ENCODE peak calls at places on chromosomes 6 and 20, in seven cellular contexts. One of them, this sample, is unnamed.

GRCh38 chr20:25497586-25498279 is 87.6 kb downstream of the NINL start:
- DNase-seq in DND-41: no peak
- DNase-seq in body of pancreas: no peak
- DNase-seq in heart left ventricle: no peak
- DNase-seq in OCI-LY7: no peak
- DNase-seq in fibroblast of pulmonary artery: no peak
- DNase-seq in SK-N-SH: no peak
- DNase-seq in this sample: no peak

GRCh38 chr6:110116258-110116657 is 63.2 kb downstream of the WASF1 start:
- DNase-seq in DND-41: no peak
- DNase-seq in SK-N-SH: no peak
- DNase-seq in fibroblast of pulmonary artery: no peak
- DNase-seq in heart left ventricle: no peak
- DNase-seq in OCI-LY7: no peak
- DNase-seq in body of pancreas: no peak
- DNase-seq in this sample: no peak

GRCh38 chr6:30881392-30881986 is 2.8 kb upstream of the DDR1 start:
- DNase-seq in fibroblast of pulmonary artery: no peak
- DNase-seq in OCI-LY7: no peak
- DNase-seq in DND-41: no peak
- DNase-seq in body of pancreas: no peak
- DNase-seq in SK-N-SH: no peak
- DNase-seq in heart left ventricle: no peak
- DNase-seq in this sample: no peak

GRCh38 chr20:24149881-24150307 is 161.3 kb upstream of the GGTLC1 start:
- DNase-seq in OCI-LY7: no peak
- DNase-seq in SK-N-SH: peak
- DNase-seq in fibroblast of pulmonary artery: no peak
- DNase-seq in heart left ventricle: peak
- DNase-seq in body of pancreas: peak
- DNase-seq in DND-41: no peak
- DNase-seq in this sample: no peak

GRCh38 chr6:9173229-9173628 is 737.9 kb upstream of the SLC35B3 start:
- DNase-seq in fibroblast of pulmonary artery: no peak
- DNase-seq in SK-N-SH: no peak
- DNase-seq in body of pancreas: no peak
- DNase-seq in OCI-LY7: no peak
- DNase-seq in DND-41: no peak
- DNase-seq in heart left ventricle: no peak
- DNase-seq in this sample: no peak

GRCh38 chr20:7010584-7010983 is 243.1 kb downstream of the BMP2 start:
- DNase-seq in OCI-LY7: no peak
- DNase-seq in fibroblast of pulmonary artery: no peak
- DNase-seq in heart left ventricle: no peak
- DNase-seq in DND-41: no peak
- DNase-seq in body of pancreas: no peak
- DNase-seq in SK-N-SH: no peak
- DNase-seq in this sample: no peak

GRCh38 chr20:24773751-24774201 is 175.3 kb upstream of the CST7 start:
- DNase-seq in SK-N-SH: no peak
- DNase-seq in fibroblast of pulmonary artery: peak
- DNase-seq in body of pancreas: no peak
- DNase-seq in DND-41: no peak
- DNase-seq in OCI-LY7: no peak
- DNase-seq in heart left ventricle: no peak
- DNase-seq in this sample: no peak

GRCh38 chr6:7137335-7138106 is 29.8 kb downstream of the RREB1 start:
- DNase-seq in body of pancreas: no peak
- DNase-seq in DND-41: peak
- DNase-seq in heart left ventricle: peak
- DNase-seq in SK-N-SH: no peak
- DNase-seq in fibroblast of pulmonary artery: peak
- DNase-seq in OCI-LY7: peak
- DNase-seq in this sample: peak

GRCh38 chr6:2244261-2245102 is 923 bp downstream of the GMDS start:
- DNase-seq in DND-41: no peak
- DNase-seq in SK-N-SH: no peak
- DNase-seq in OCI-LY7: no peak
- DNase-seq in heart left ventricle: no peak
- DNase-seq in body of pancreas: peak
- DNase-seq in fibroblast of pulmonary artery: no peak
- DNase-seq in this sample: no peak

GRCh38 chr6:2480267-2480966 is 235.0 kb upstream of the GMDS start:
- DNase-seq in body of pancreas: no peak
- DNase-seq in SK-N-SH: no peak
- DNase-seq in OCI-LY7: no peak
- DNase-seq in DND-41: no peak
- DNase-seq in heart left ventricle: peak
- DNase-seq in fibroblast of pulmonary artery: peak
- DNase-seq in this sample: no peak

GRCh38 chr6:21887301-21888185 is 294.0 kb downstream of the SOX4 start:
- DNase-seq in OCI-LY7: no peak
- DNase-seq in fibroblast of pulmonary artery: peak
- DNase-seq in SK-N-SH: no peak
- DNase-seq in DND-41: no peak
- DNase-seq in body of pancreas: no peak
- DNase-seq in heart left ventricle: no peak
- DNase-seq in this sample: no peak

GRCh38 chr6:33962186-33962585 is 158.4 kb upstream of the MLN start:
- DNase-seq in DND-41: no peak
- DNase-seq in body of pancreas: no peak
- DNase-seq in OCI-LY7: no peak
- DNase-seq in heart left ventricle: no peak
- DNase-seq in fibroblast of pulmonary artery: no peak
- DNase-seq in SK-N-SH: no peak
- DNase-seq in this sample: no peak

GRCh38 chr20:60977896-60978295 is 274.2 kb upstream of the CDH4 start:
- DNase-seq in DND-41: no peak
- DNase-seq in fibroblast of pulmonary artery: no peak
- DNase-seq in body of pancreas: no peak
- DNase-seq in OCI-LY7: no peak
- DNase-seq in SK-N-SH: no peak
- DNase-seq in heart left ventricle: no peak
- DNase-seq in this sample: no peak

GRCh38 chr6:11381801-11382513 is 149.5 kb upstream of the NEDD9 start:
- DNase-seq in fibroblast of pulmonary artery: no peak
- DNase-seq in body of pancreas: no peak
- DNase-seq in OCI-LY7: peak
- DNase-seq in DND-41: peak
- DNase-seq in heart left ventricle: peak
- DNase-seq in SK-N-SH: no peak
- DNase-seq in this sample: peak

GRCh38 chr20:19253316-19253715 is 40.9 kb downstream of the SLC24A3 start:
- DNase-seq in DND-41: no peak
- DNase-seq in fibroblast of pulmonary artery: no peak
- DNase-seq in heart left ventricle: no peak
- DNase-seq in OCI-LY7: no peak
- DNase-seq in body of pancreas: no peak
- DNase-seq in SK-N-SH: no peak
- DNase-seq in this sample: no peak

GRCh38 chr6:155196891-155197290 is 66.9 kb upstream of the CLDN20 start:
- DNase-seq in fibroblast of pulmonary artery: no peak
- DNase-seq in SK-N-SH: no peak
- DNase-seq in DND-41: no peak
- DNase-seq in heart left ventricle: no peak
- DNase-seq in OCI-LY7: no peak
- DNase-seq in body of pancreas: no peak
- DNase-seq in this sample: no peak

GRCh38 chr20:62606551-62607201 is 35.6 kb upstream of the SLCO4A1 start:
- DNase-seq in OCI-LY7: peak
- DNase-seq in DND-41: peak
- DNase-seq in body of pancreas: peak
- DNase-seq in heart left ventricle: peak
- DNase-seq in fibroblast of pulmonary artery: peak
- DNase-seq in SK-N-SH: no peak
- DNase-seq in this sample: no peak

GRCh38 chr6:156396068-156396771 is 381.0 kb upstream of the ARID1B start:
- DNase-seq in SK-N-SH: no peak
- DNase-seq in DND-41: no peak
- DNase-seq in body of pancreas: no peak
- DNase-seq in heart left ventricle: no peak
- DNase-seq in fibroblast of pulmonary artery: no peak
- DNase-seq in OCI-LY7: peak
- DNase-seq in this sample: no peak

GRCh38 chr6:142824491-142824890 is 120.5 kb downstream of the HIVEP2 start:
- DNase-seq in body of pancreas: no peak
- DNase-seq in DND-41: no peak
- DNase-seq in heart left ventricle: no peak
- DNase-seq in SK-N-SH: no peak
- DNase-seq in OCI-LY7: no peak
- DNase-seq in fibroblast of pulmonary artery: no peak
- DNase-seq in this sample: no peak

DNA sequence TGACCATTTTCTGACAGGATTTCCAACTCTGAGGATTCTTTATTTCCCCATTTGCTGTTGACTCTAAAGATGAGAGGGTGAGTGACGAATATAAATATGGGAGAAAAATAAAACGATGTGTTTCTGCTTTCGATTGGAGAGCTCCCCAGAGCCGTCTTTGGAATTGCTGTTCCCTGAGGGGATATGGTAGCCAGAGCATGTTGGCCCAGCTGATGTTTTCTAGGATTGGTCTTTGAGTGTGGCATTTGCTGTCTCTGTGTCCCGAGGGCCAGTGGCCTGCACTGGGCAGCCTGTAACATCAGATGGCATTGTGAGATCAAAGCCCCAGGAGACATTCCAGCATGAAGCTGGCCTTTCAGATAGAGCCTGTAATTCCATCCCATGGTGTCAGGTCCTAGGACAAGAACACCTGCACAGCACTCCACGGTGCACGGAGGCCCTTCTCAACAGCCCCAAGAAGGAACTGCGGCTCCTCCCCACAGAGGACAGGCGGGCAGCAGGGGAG is 26.7 kb downstream of the PKIG start:
- DNase-seq in DND-41: no peak
- DNase-seq in body of pancreas: no peak
- DNase-seq in heart left ventricle: no peak
- DNase-seq in OCI-LY7: no peak
- DNase-seq in SK-N-SH: peak
- DNase-seq in fibroblast of pulmonary artery: no peak
- DNase-seq in this sample: no peak
- H3K4me3 ChIP-seq in DND-41: no peak
- H3K4me3 ChIP-seq in body of pancreas: no peak
- H3K4me3 ChIP-seq in heart left ventricle: peak
- H3K4me3 ChIP-seq in OCI-LY7: no peak
- H3K4me3 ChIP-seq in SK-N-SH: no peak
- H3K4me3 ChIP-seq in fibroblast of pulmonary artery: no peak
- H3K4me3 ChIP-seq in this sample: no peak

GRCh38 chr20:54199283-54199682 is 8.6 kb upstream of the PFDN4 start:
- DNase-seq in DND-41: no peak
- DNase-seq in heart left ventricle: no peak
- DNase-seq in OCI-LY7: no peak
- DNase-seq in fibroblast of pulmonary artery: no peak
- DNase-seq in body of pancreas: no peak
- DNase-seq in SK-N-SH: no peak
- DNase-seq in this sample: no peak
- H3K4me3 ChIP-seq in DND-41: no peak
- H3K4me3 ChIP-seq in heart left ventricle: no peak
- H3K4me3 ChIP-seq in OCI-LY7: no peak
- H3K4me3 ChIP-seq in fibroblast of pulmonary artery: no peak
- H3K4me3 ChIP-seq in body of pancreas: no peak
- H3K4me3 ChIP-seq in SK-N-SH: no peak
- H3K4me3 ChIP-seq in this sample: no peak

GRCh38 chr6:138485586-138486248 is 13.6 kb downstream of the NHSL1 start:
- DNase-seq in SK-N-SH: no peak
- DNase-seq in DND-41: no peak
- DNase-seq in heart left ventricle: no peak
- DNase-seq in body of pancreas: no peak
- DNase-seq in OCI-LY7: no peak
- DNase-seq in fibroblast of pulmonary artery: no peak
- DNase-seq in this sample: no peak

GRCh38 chr6:138486249-138487121 is 12.8 kb downstream of the NHSL1 start:
- DNase-seq in body of pancreas: no peak
- DNase-seq in OCI-LY7: no peak
- DNase-seq in heart left ventricle: no peak
- DNase-seq in fibroblast of pulmonary artery: no peak
- DNase-seq in DND-41: no peak
- DNase-seq in SK-N-SH: no peak
- DNase-seq in this sample: no peak

GRCh38 chr6:138487122-138487604 is 12.1 kb downstream of the NHSL1 start:
- DNase-seq in DND-41: no peak
- DNase-seq in fibroblast of pulmonary artery: peak
- DNase-seq in SK-N-SH: no peak
- DNase-seq in heart left ventricle: no peak
- DNase-seq in OCI-LY7: no peak
- DNase-seq in body of pancreas: no peak
- DNase-seq in this sample: no peak

GRCh38 chr6:138483911-138484731 is 15.2 kb downstream of the NHSL1 start:
- DNase-seq in SK-N-SH: no peak
- DNase-seq in body of pancreas: no peak
- DNase-seq in OCI-LY7: no peak
- DNase-seq in fibroblast of pulmonary artery: no peak
- DNase-seq in heart left ventricle: no peak
- DNase-seq in DND-41: no peak
- DNase-seq in this sample: no peak

GRCh38 chr6:138485005-138485545 is 14.2 kb downstream of the NHSL1 start:
- DNase-seq in SK-N-SH: no peak
- DNase-seq in heart left ventricle: no peak
- DNase-seq in body of pancreas: no peak
- DNase-seq in DND-41: no peak
- DNase-seq in fibroblast of pulmonary artery: peak
- DNase-seq in OCI-LY7: no peak
- DNase-seq in this sample: no peak
- H3K4me3 ChIP-seq in SK-N-SH: no peak
- H3K4me3 ChIP-seq in heart left ventricle: peak
- H3K4me3 ChIP-seq in body of pancreas: no peak
- H3K4me3 ChIP-seq in DND-41: no peak
- H3K4me3 ChIP-seq in fibroblast of pulmonary artery: peak
- H3K4me3 ChIP-seq in OCI-LY7: no peak
- H3K4me3 ChIP-seq in this sample: no peak

DNA sequence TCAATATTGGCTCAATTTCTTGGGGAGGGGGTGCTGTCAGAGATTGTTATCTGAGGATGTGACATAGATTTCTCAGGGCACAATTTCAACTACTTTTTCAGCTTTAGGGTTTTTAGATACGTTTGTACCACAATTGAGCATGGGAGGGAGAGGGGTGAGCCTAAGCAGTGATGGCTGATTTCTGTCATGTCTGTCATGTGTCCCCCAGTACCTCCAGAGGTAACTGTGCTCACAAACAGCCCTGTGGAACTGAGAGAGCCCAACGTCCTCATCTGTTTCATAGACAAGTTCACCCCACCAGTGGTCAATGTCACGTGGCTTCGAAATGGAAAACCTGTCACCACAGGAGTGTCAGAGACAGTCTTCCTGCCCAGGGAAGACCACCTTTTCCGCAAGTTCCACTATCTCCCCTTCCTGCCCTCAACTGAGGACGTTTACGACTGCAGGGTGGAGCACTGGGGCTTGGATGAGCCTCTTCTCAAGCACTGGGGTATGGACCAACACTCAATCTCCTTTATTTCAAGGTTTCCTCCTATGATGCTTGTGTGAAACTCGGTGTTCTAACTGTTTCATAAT is 3.4 kb downstream of the HLA-DRA start:
- DNase-seq in SK-N-SH: no peak
- DNase-seq in body of pancreas: no peak
- DNase-seq in DND-41: no peak
- DNase-seq in fibroblast of pulmonary artery: no peak
- DNase-seq in heart left ventricle: no peak
- DNase-seq in OCI-LY7: no peak
- DNase-seq in this sample: no peak
- H3K4me3 ChIP-seq in SK-N-SH: no peak
- H3K4me3 ChIP-seq in body of pancreas: no peak
- H3K4me3 ChIP-seq in DND-41: no peak
- H3K4me3 ChIP-seq in fibroblast of pulmonary artery: no peak
- H3K4me3 ChIP-seq in heart left ventricle: peak
- H3K4me3 ChIP-seq in OCI-LY7: peak
- H3K4me3 ChIP-seq in this sample: no peak

This sample was measured in CD8-positive, alpha-beta memory T cell.